ENCODE peak calls at places on chromosomes 2 and 18, in four cellular contexts. R is AG09319; G is activated CD8-positive, alpha-beta memory T cell treated with anti-CD3 and anti-CD28 coated beads, Interleukin-2, amount 10 ng/mL, durations not matched to agents 7 days and 5 days; C is fibroblast of mammary gland. S is an unnamed sample.

GRCh38 chr2:127891806-127892205 is 6.0 kb upstream of the AMMECR1L start:
- DNase-seq in R (no peak), G (no peak), C (peak; percentile 9), S (no peak)

GRCh38 chr2:106142683-106143082 is 51.4 kb downstream of the UXS1 start:
- DNase-seq in R (no peak), G (no peak), C (peak; percentile 56), S (no peak)

GRCh38 chr18:24786027-24786426 is 325.6 kb downstream of the HRH4 start:
- DNase-seq in R (no peak), G (no peak), C (no peak), S (no peak)

GRCh38 chr2:39837856-39838453 is 58.9 kb upstream of the THUMPD2 start:
- DNase-seq in R (no peak), G (no peak), C (peak; percentile 42), S (no peak)

GRCh38 chr2:239128706-239129105 is 272.1 kb downstream of the HDAC4 start:
- DNase-seq in R (no peak), G (no peak), C (no peak), S (no peak)

GRCh38 chr2:191635333-191636234 is 42.4 kb upstream of the NABP1 start:
- DNase-seq in R (no peak), G (no peak), C (peak; percentile 66), S (peak; percentile 80)

GRCh38 chr2:199804831-199805230 is 46.2 kb downstream of the FTCDNL1 start:
- DNase-seq in R (no peak), G (no peak), C (no peak), S (no peak)

GRCh38 chr2:185279999-185280398 is 458.6 kb upstream of the FSIP2 start:
- DNase-seq in R (no peak), G (no peak), C (peak; percentile 16), S (no peak)

GRCh38 chr2:28447943-28448737 is 47.7 kb upstream of the PLB1 start:
- DNase-seq in R (peak; percentile 68), G (no peak), C (peak; percentile 95), S (peak; percentile 71)

GRCh38 chr2:238278626-238279323 is 9.6 kb downstream of the PER2 start:
- DNase-seq in R (no peak), G (no peak), C (no peak), S (no peak)

S was measured in AG04449.